ENCODE peak calls at places on chromosomes 1 and 21, in ten cellular contexts. One of them, this sample, is unnamed.

GRCh38 chr1:7383671-7384070 is 387.4 kb upstream of the VAMP3 start:
- DNase-seq in spleen: peak; percentile 18
- DNase-seq in CD4-positive, alpha-beta memory T cell: no peak
- DNase-seq in fibroblast of mammary gland: no peak
- DNase-seq in RWPE1: no peak
- DNase-seq in stimulated activated CD4-positive, alpha-beta T cell treated with anti-CD3 and anti-CD28 coated beads, Interleukin-15, amount 100 ng/mL, for 1 hour: no peak
- DNase-seq in ELF-1: no peak
- DNase-seq in H7: no peak
- DNase-seq in upper lobe of right lung: no peak
- DNase-seq in bronchial epithelial cell: no peak
- DNase-seq in this sample: no peak

GRCh38 chr1:212452323-212453155 is 19.8 kb downstream of the NENF start:
- DNase-seq in spleen: peak; percentile 37
- DNase-seq in CD4-positive, alpha-beta memory T cell: no peak
- DNase-seq in fibroblast of mammary gland: peak; percentile 68
- DNase-seq in RWPE1: no peak
- DNase-seq in stimulated activated CD4-positive, alpha-beta T cell treated with anti-CD3 and anti-CD28 coated beads, Interleukin-15, amount 100 ng/mL, for 1 hour: no peak
- DNase-seq in ELF-1: no peak
- DNase-seq in H7: no peak
- DNase-seq in upper lobe of right lung: no peak
- DNase-seq in bronchial epithelial cell: no peak
- DNase-seq in this sample: peak; percentile 84

GRCh38 chr21:35051287-35051818 is 2.3 kb upstream of the RUNX1 start:
- DNase-seq in spleen: peak; percentile 96
- DNase-seq in CD4-positive, alpha-beta memory T cell: peak; percentile 84
- DNase-seq in fibroblast of mammary gland: peak; percentile 69
- DNase-seq in RWPE1: peak; percentile 22
- DNase-seq in stimulated activated CD4-positive, alpha-beta T cell treated with anti-CD3 and anti-CD28 coated beads, Interleukin-15, amount 100 ng/mL, for 1 hour: peak; percentile 47
- DNase-seq in ELF-1: peak; percentile 82
- DNase-seq in H7: peak; percentile 82
- DNase-seq in upper lobe of right lung: peak; percentile 92
- DNase-seq in bronchial epithelial cell: peak; percentile 76
- DNase-seq in this sample: peak; percentile 95

GRCh38 chr1:9503001-9503675 is 36.1 kb upstream of the SLC25A33 start:
- DNase-seq in spleen: no peak
- DNase-seq in CD4-positive, alpha-beta memory T cell: no peak
- DNase-seq in fibroblast of mammary gland: no peak
- DNase-seq in RWPE1: no peak
- DNase-seq in stimulated activated CD4-positive, alpha-beta T cell treated with anti-CD3 and anti-CD28 coated beads, Interleukin-15, amount 100 ng/mL, for 1 hour: no peak
- DNase-seq in ELF-1: no peak
- DNase-seq in H7: peak; percentile 46
- DNase-seq in upper lobe of right lung: no peak
- DNase-seq in bronchial epithelial cell: no peak
- DNase-seq in this sample: no peak

GRCh38 chr21:29376556-29376955 is 77.8 kb downstream of the BACH1 start:
- DNase-seq in spleen: peak; percentile 81
- DNase-seq in CD4-positive, alpha-beta memory T cell: peak; percentile 45
- DNase-seq in fibroblast of mammary gland: peak; percentile 43
- DNase-seq in RWPE1: no peak
- DNase-seq in stimulated activated CD4-positive, alpha-beta T cell treated with anti-CD3 and anti-CD28 coated beads, Interleukin-15, amount 100 ng/mL, for 1 hour: peak; percentile 20
- DNase-seq in ELF-1: peak; percentile 76
- DNase-seq in H7: peak; percentile 60
- DNase-seq in upper lobe of right lung: peak; percentile 69
- DNase-seq in bronchial epithelial cell: peak; percentile 17
- DNase-seq in this sample: peak; percentile 54

GRCh38 chr1:218456449-218456848 is 111.3 kb downstream of the TGFB2 start:
- DNase-seq in spleen: no peak
- DNase-seq in CD4-positive, alpha-beta memory T cell: no peak
- DNase-seq in fibroblast of mammary gland: no peak
- DNase-seq in RWPE1: no peak
- DNase-seq in stimulated activated CD4-positive, alpha-beta T cell treated with anti-CD3 and anti-CD28 coated beads, Interleukin-15, amount 100 ng/mL, for 1 hour: no peak
- DNase-seq in ELF-1: no peak
- DNase-seq in H7: no peak
- DNase-seq in upper lobe of right lung: no peak
- DNase-seq in bronchial epithelial cell: no peak
- DNase-seq in this sample: no peak

GRCh38 chr1:202056644-202057334 is 46.4 kb downstream of the ELF3 start:
- DNase-seq in spleen: no peak
- DNase-seq in CD4-positive, alpha-beta memory T cell: no peak
- DNase-seq in fibroblast of mammary gland: no peak
- DNase-seq in RWPE1: peak; percentile 95
- DNase-seq in stimulated activated CD4-positive, alpha-beta T cell treated with anti-CD3 and anti-CD28 coated beads, Interleukin-15, amount 100 ng/mL, for 1 hour: no peak
- DNase-seq in ELF-1: peak; percentile 93
- DNase-seq in H7: no peak
- DNase-seq in upper lobe of right lung: peak; percentile 84
- DNase-seq in bronchial epithelial cell: peak; percentile 95
- DNase-seq in this sample: peak; percentile 22

GRCh38 chr1:154186177-154186576 is 5.7 kb downstream of the TPM3 start:
- DNase-seq in spleen: no peak
- DNase-seq in CD4-positive, alpha-beta memory T cell: peak; percentile 62
- DNase-seq in fibroblast of mammary gland: peak; percentile 52
- DNase-seq in RWPE1: no peak
- DNase-seq in stimulated activated CD4-positive, alpha-beta T cell treated with anti-CD3 and anti-CD28 coated beads, Interleukin-15, amount 100 ng/mL, for 1 hour: peak; percentile 50
- DNase-seq in ELF-1: peak; percentile 77
- DNase-seq in H7: peak; percentile 65
- DNase-seq in upper lobe of right lung: peak; percentile 80
- DNase-seq in bronchial epithelial cell: peak; percentile 74
- DNase-seq in this sample: peak; percentile 48

GRCh38 chr1:174883361-174883760 is 116.4 kb upstream of the CACYBP start:
- DNase-seq in spleen: no peak
- DNase-seq in CD4-positive, alpha-beta memory T cell: no peak
- DNase-seq in fibroblast of mammary gland: peak; percentile 59
- DNase-seq in RWPE1: peak; percentile 17
- DNase-seq in stimulated activated CD4-positive, alpha-beta T cell treated with anti-CD3 and anti-CD28 coated beads, Interleukin-15, amount 100 ng/mL, for 1 hour: no peak
- DNase-seq in ELF-1: peak; percentile 42
- DNase-seq in H7: peak; percentile 33
- DNase-seq in upper lobe of right lung: no peak
- DNase-seq in bronchial epithelial cell: peak; percentile 36
- DNase-seq in this sample: no peak

GRCh38 chr1:54922921-54923421 is 36.0 kb upstream of the DHCR24 start:
- DNase-seq in spleen: no peak
- DNase-seq in CD4-positive, alpha-beta memory T cell: no peak
- DNase-seq in fibroblast of mammary gland: no peak
- DNase-seq in RWPE1: peak; percentile 54
- DNase-seq in stimulated activated CD4-positive, alpha-beta T cell treated with anti-CD3 and anti-CD28 coated beads, Interleukin-15, amount 100 ng/mL, for 1 hour: no peak
- DNase-seq in ELF-1: no peak
- DNase-seq in H7: no peak
- DNase-seq in upper lobe of right lung: no peak
- DNase-seq in bronchial epithelial cell: peak; percentile 92
- DNase-seq in this sample: no peak

GRCh38 chr1:32099426-32099825 is 8.4 kb upstream of the KPNA6 start:
- DNase-seq in spleen: no peak
- DNase-seq in CD4-positive, alpha-beta memory T cell: no peak
- DNase-seq in fibroblast of mammary gland: no peak
- DNase-seq in RWPE1: no peak
- DNase-seq in stimulated activated CD4-positive, alpha-beta T cell treated with anti-CD3 and anti-CD28 coated beads, Interleukin-15, amount 100 ng/mL, for 1 hour: no peak
- DNase-seq in ELF-1: no peak
- DNase-seq in H7: no peak
- DNase-seq in upper lobe of right lung: no peak
- DNase-seq in bronchial epithelial cell: no peak
- DNase-seq in this sample: no peak

This sample was measured in right cardiac atrium.